ENCODE peak calls at places on chromosomes 2 and 18, in seven cellular contexts. E is caudate nucleus, P is kidney, C is WERI-Rb-1, J is substantia nigra, Q is RWPE1, X is GM23248. S is an unnamed sample.

GRCh38 chr2:109125595-109126500 is 3.2 kb upstream of the SH3RF3 start:
- DNase-seq in E (no peak), P (no peak), C (no peak), J (no peak), Q (peak), X (peak), S (no peak)

GRCh38 chr2:31440764-31441163 is 26.2 kb upstream of the XDH start:
- DNase-seq in E (no peak), P (no peak), C (no peak), J (no peak), Q (peak), X (peak), S (no peak)

GRCh38 chr18:48706630-48707206 is 167.9 kb downstream of the CTIF start:
- DNase-seq in E (no peak), P (no peak), C (peak), J (no peak), Q (no peak), X (no peak), S (no peak)

GRCh38 chr2:96815326-96816126 is 542 bp upstream of the CNNM3 start:
- DNase-seq in E (no peak), P (peak), C (peak), J (peak), Q (peak), X (peak), S (no peak)

GRCh38 chr2:67255933-67256615 is 141.1 kb upstream of the ETAA1 start:
- DNase-seq in E (no peak), P (no peak), C (no peak), J (no peak), Q (peak), X (peak), S (no peak)

GRCh38 chr2:201151127-201152074 is 31.5 kb upstream of the CASP10 start:
- DNase-seq in E (no peak), P (no peak), C (no peak), J (no peak), Q (peak), X (peak), S (no peak)

GRCh38 chr2:142983174-142983573 is 105.7 kb downstream of the KYNU start:
- DNase-seq in E (no peak), P (no peak), C (no peak), J (no peak), Q (no peak), X (peak), S (no peak)

GRCh38 chr2:235106874-235107639 is 155.2 kb downstream of the SH3BP4 start:
- DNase-seq in E (peak), P (no peak), C (peak), J (peak), Q (peak), X (peak), S (no peak)

GRCh38 chr2:177692828-177693269 is 300.3 kb downstream of the AGPS start:
- DNase-seq in E (no peak), P (no peak), C (no peak), J (no peak), Q (peak), X (peak), S (no peak)

GRCh38 chr2:137180012-137180411 is 414.7 kb downstream of the THSD7B start:
- DNase-seq in E (no peak), P (no peak), C (no peak), J (no peak), Q (no peak), X (no peak), S (no peak)

GRCh38 chr2:177692042-177692823 is 299.7 kb downstream of the AGPS start:
- DNase-seq in E (no peak), P (no peak), C (no peak), J (no peak), Q (peak), X (peak), S (no peak)

GRCh38 chr2:189662674-189663226 is 1.5 kb downstream of the ASNSD1 start:
- DNase-seq in E (no peak), P (no peak), C (no peak), J (no peak), Q (no peak), X (no peak), S (no peak)

GRCh38 chr2:239351687-239352086 is 49.1 kb downstream of the HDAC4 start:
- DNase-seq in E (no peak), P (no peak), C (no peak), J (no peak), Q (no peak), X (no peak), S (no peak)

GRCh38 chr18:76476665-76477561 is 18.1 kb downstream of the ZNF516 start:
- DNase-seq in E (no peak), P (no peak), C (no peak), J (no peak), Q (peak), X (peak), S (no peak)

GRCh38 chr2:227180286-227180685 is 15.9 kb downstream of the COL4A3 start:
- DNase-seq in E (no peak), P (peak), C (no peak), J (no peak), Q (no peak), X (no peak), S (no peak)

GRCh38 chr2:191167766-191168165 is 17.0 kb upstream of the STAT4 start:
- DNase-seq in E (no peak), P (no peak), C (no peak), J (no peak), Q (no peak), X (peak), S (no peak)

GRCh38 chr2:148508878-148509702 is 135.5 kb upstream of the EPC2 start:
- DNase-seq in E (peak), P (peak), C (peak), J (peak), Q (peak), X (peak), S (peak)

GRCh38 chr2:5392658-5393057 is 299.5 kb upstream of the SOX11 start:
- DNase-seq in E (no peak), P (no peak), C (no peak), J (no peak), Q (peak), X (no peak), S (no peak)

GRCh38 chr2:35585972-35586371 is 769.6 kb upstream of the CRIM1 start:
- DNase-seq in E (no peak), P (no peak), C (no peak), J (no peak), Q (no peak), X (no peak), S (no peak)

GRCh38 chr18:22318745-22319407 is 98.8 kb downstream of the CTAGE1 start:
- DNase-seq in E (no peak), P (no peak), C (no peak), J (no peak), Q (no peak), X (peak), S (no peak)

GRCh38 chr2:102589444-102589843 is 29.9 kb upstream of the SLC9A2 start:
- DNase-seq in E (no peak), P (no peak), C (no peak), J (no peak), Q (no peak), X (no peak), S (no peak)

GRCh38 chr2:66584011-66584410 is 149.1 kb downstream of the MEIS1 start:
- DNase-seq in E (no peak), P (no peak), C (no peak), J (no peak), Q (no peak), X (no peak), S (no peak)

GRCh38 chr2:47241715-47242114 is 86.6 kb upstream of the STPG4 start:
- DNase-seq in E (no peak), P (no peak), C (no peak), J (no peak), Q (no peak), X (no peak), S (no peak)
- H3K27ac ChIP-seq in E (no peak), P (no peak), C (no peak), J (no peak), Q (no peak), X (no peak), S (no peak)

GRCh38 chr18:61964616-61965015 is 71.8 kb upstream of the RNF152 start:
- DNase-seq in E (no peak), P (no peak), C (no peak), J (no peak), Q (no peak), X (no peak), S (no peak)

GRCh38 chr18:61957801-61958516 is 65.2 kb upstream of the RNF152 start:
- DNase-seq in E (no peak), P (no peak), C (no peak), J (no peak), Q (no peak), X (no peak), S (no peak)

GRCh38 chr18:61965306-61965705 is 72.5 kb upstream of the RNF152 start:
- DNase-seq in E (no peak), P (no peak), C (no peak), J (no peak), Q (no peak), X (peak), S (no peak)

GRCh38 chr18:61967242-61967891 is 74.6 kb upstream of the RNF152 start:
- DNase-seq in E (no peak), P (no peak), C (no peak), J (no peak), Q (no peak), X (no peak), S (no peak)

DNA sequence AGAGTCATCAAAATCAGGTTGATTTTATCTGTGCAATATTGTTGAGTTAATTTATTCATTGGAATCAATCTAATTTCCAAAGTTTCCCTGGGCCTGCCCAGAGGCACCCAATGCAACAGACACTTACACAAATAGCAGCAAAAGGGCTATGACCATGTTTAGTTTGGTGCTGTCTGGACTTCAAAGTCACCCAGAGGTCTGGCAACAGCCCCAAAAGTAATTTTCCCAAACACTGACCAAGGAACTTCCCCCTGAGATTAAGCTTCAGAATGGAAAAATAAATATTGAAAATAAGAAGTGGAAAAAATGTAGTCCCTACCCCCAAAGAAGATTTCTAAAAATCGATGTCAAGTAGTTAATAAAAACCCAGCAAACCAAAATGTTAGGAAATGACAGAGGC is 70.9 kb upstream of the RNF152 start:
- DNase-seq in E (no peak), P (no peak), C (no peak), J (no peak), Q (no peak), X (no peak), S (no peak)
- H3K27ac ChIP-seq in E (no peak), P (no peak), C (no peak), J (no peak), Q (no peak), X (no peak), S (no peak)

DNA sequence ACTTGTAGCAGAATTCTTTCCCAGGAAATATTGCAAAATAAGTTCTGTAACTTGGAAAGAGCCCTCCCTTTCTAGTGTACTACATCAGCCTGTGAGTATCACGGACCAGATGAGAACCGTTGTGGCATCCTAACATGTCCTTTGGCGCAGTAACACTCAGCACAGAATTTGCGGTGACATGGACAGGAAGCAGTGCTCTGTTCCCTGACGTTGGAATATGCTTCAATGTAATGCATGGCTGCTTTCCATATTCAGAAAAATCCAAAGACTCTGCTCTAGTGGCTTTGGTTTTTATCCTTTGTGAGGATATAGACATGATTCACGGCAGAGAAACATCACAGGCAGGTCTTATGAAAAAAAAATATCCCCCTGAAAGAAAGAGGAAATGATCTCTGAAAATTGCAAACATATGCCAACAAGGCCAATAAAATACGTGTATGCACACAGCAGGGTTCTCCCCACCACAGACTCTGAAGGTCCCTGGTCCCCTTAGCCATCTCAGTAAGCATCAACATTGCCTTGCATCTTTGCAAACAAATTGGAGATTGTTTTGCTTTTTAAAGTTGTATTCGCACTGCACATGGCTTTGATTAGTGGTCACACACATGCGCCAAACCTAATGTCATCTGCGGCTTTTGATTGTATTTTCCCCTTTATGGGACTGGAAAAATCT is 122.8 kb downstream of the COPS8 start:
- DNase-seq in E (no peak), P (no peak), C (no peak), J (no peak), Q (no peak), X (peak), S (no peak)
- H3K27ac ChIP-seq in E (no peak), P (no peak), C (no peak), J (no peak), Q (no peak), X (peak), S (peak)

GRCh38 chr2:99480390-99480789 is 9.4 kb downstream of the REV1 start:
- DNase-seq in E (no peak), P (no peak), C (no peak), J (no peak), Q (peak), X (peak), S (no peak)

GRCh38 chr2:99484205-99484604 is 5.6 kb downstream of the REV1 start:
- DNase-seq in E (no peak), P (no peak), C (no peak), J (no peak), Q (no peak), X (no peak), S (no peak)

GRCh38 chr2:99481527-99481926 is 8.3 kb downstream of the REV1 start:
- DNase-seq in E (no peak), P (no peak), C (no peak), J (no peak), Q (no peak), X (no peak), S (no peak)

GRCh38 chr2:99478632-99479031 is 11.2 kb downstream of the REV1 start:
- DNase-seq in E (no peak), P (no peak), C (no peak), J (no peak), Q (no peak), X (no peak), S (no peak)

GRCh38 chr2:99481941-99482340 is 7.9 kb downstream of the REV1 start:
- DNase-seq in E (no peak), P (no peak), C (no peak), J (no peak), Q (no peak), X (peak), S (no peak)
- H3K27ac ChIP-seq in E (no peak), P (no peak), C (no peak), J (no peak), Q (peak), X (no peak), S (no peak)

GRCh38 chr2:169572821-169573159 is 875 bp downstream of the FASTKD1 start:
- DNase-seq in E (no peak), P (no peak), C (no peak), J (no peak), Q (no peak), X (no peak), S (no peak)
- H3K27ac ChIP-seq in E (no peak), P (peak), C (peak), J (no peak), Q (peak), X (no peak), S (peak)

GRCh38 chr2:184031402-184032147 is 566.8 kb upstream of the ZNF804A start:
- DNase-seq in E (no peak), P (no peak), C (no peak), J (no peak), Q (no peak), X (no peak), S (no peak)
- H3K27ac ChIP-seq in E (no peak), P (no peak), C (peak), J (no peak), Q (no peak), X (no peak), S (no peak)

GRCh38 chr2:54638103-54638502 is 85.4 kb upstream of the EML6 start:
- DNase-seq in E (no peak), P (no peak), C (no peak), J (no peak), Q (no peak), X (no peak), S (no peak)

GRCh38 chr2:54641988-54642387 is 81.5 kb upstream of the EML6 start:
- DNase-seq in E (peak), P (peak), C (no peak), J (peak), Q (no peak), X (no peak), S (no peak)

GRCh38 chr2:54638774-54639187 is 84.7 kb upstream of the EML6 start:
- DNase-seq in E (no peak), P (no peak), C (peak), J (no peak), Q (no peak), X (no peak), S (no peak)

GRCh38 chr2:54640834-54641540 is 82.5 kb upstream of the EML6 start:
- DNase-seq in E (no peak), P (no peak), C (no peak), J (no peak), Q (no peak), X (no peak), S (no peak)

DNA sequence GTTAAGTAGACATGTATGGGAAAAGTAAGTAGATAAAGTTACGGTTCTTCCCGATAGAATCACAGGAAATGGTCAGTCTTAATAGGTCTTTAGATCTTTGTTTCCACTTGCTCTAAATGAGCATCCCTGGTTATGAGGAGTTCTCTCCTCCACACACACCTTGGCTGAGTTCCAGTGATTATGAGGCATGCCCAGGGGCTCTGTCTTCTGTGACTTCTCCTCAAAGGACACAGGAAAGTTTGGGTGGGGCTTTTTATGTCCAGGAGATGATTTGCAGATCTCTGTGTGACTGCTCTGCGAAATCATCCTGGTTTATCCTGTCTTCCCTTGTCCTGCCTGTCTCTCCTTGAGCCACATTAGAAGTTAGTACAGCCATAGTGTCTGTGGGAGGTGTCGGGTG is 83.9 kb upstream of the EML6 start:
- DNase-seq in E (no peak), P (no peak), C (no peak), J (no peak), Q (no peak), X (peak), S (no peak)
- H3K27ac ChIP-seq in E (no peak), P (peak), C (peak), J (no peak), Q (no peak), X (no peak), S (peak)

DNA sequence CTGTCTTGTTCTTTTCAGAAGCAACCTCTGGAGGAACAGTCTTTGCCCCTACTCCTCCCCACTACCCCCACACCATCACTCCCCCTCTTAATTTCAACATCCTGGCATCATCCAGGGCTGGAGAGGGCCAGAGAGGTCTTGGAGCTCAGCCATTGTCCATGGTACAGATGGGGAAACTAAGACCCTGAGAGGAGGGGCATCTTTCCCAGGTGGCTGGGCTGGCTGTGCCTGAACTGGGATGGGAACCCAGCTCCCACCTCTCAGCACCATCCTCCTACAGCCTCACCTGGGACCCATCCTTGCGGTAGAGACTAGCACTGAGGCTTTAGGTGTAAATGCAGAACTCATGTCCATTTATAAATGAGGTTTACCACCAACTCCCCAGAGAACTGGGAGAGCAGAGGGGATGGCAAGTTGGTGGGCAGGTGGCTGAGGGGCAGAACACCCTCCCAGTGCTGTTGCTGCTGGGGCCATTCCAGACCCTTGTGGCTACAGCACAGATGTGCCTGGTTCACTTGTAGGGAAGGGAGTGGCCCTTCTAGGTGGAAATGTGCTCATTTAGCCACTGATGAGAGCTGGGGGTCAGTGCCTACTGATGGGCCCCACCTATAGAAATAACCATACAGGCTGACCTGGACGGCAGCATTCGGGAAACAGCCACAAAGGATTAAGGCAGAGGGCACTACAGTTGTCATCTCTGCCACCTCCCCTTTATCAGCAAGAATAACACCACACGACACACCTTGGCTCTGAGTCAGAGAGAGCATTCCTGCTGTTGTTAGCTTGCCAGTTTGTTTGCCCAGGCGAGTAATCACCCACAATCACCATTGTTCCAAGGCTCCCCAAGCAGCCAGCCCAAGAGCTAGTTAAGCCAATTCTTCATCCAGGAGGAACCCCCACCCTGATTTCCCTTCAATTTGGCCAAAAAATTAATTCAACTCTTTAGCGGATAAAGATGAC is 2.1 kb downstream of the MLPH start:
- DNase-seq in E (no peak), P (peak), C (no peak), J (no peak), Q (peak), X (peak), S (no peak)
- H3K27ac ChIP-seq in E (no peak), P (no peak), C (no peak), J (no peak), Q (peak), X (no peak), S (peak)

DNA sequence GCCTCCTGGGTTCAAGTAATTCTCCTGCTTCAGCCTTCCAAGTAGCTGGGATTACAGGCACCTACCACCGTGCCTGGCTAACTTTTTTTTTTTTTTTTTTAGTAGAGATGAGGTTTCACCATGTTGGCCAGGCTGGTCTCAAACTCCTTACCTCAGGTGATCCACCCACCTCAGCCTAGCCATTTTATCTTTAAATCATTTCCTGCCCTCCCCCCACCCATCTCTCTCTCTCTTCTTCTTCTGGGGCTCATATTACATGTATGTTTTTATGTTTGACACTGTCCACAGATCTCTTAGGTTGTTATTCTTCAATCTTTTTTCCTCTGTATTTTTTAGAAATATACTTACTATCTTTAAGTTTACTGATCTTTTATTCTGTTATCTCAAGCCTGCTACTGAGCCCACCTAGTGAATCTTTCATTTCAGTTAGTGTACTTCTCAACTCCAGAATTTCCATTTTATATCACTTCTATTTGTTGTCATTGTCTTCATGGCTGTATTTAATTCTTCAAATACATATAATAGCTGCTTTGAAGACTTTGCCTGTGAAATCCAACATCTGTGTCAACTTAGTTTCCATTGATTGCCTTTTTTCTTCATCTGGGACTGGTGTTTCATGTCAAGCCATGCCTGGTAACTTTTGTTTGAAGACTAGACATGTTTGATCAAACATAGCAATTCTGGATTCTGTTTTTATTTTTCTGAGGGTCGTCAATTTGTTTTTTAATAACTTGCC is 16.2 kb downstream of the PLB1 start:
- DNase-seq in E (no peak), P (no peak), C (no peak), J (no peak), Q (no peak), X (no peak), S (no peak)
- H3K27ac ChIP-seq in E (no peak), P (no peak), C (no peak), J (no peak), Q (no peak), X (no peak), S (no peak)